ENCODE peak calls at places on chromosomes 3 and 15, in six cellular contexts. Z is lower leg skin, G is HFFc6, I is DMS153, A is cardiac muscle cell, P is H4. K is an unnamed sample.

GRCh38 chr3:139173372-139174108 is 128.8 kb upstream of the PRR23C start:
- DNase-seq in Z (no peak), G (no peak), I (no peak), A (no peak), P (peak), K (no peak)

GRCh38 chr3:185225080-185225479 is 28.8 kb downstream of the EHHADH start:
- DNase-seq in Z (no peak), G (no peak), I (no peak), A (no peak), P (no peak), K (no peak)

GRCh38 chr3:123741058-123741511 is 143.0 kb downstream of the MYLK start:
- DNase-seq in Z (no peak), G (no peak), I (no peak), A (no peak), P (no peak), K (no peak)

GRCh38 chr15:77869021-77869895 is 208.3 kb downstream of the TBC1D2B start:
- DNase-seq in Z (no peak), G (peak), I (no peak), A (no peak), P (no peak), K (no peak)

GRCh38 chr3:111076732-111077131 is 5.1 kb downstream of the NECTIN3 start:
- DNase-seq in Z (no peak), G (no peak), I (no peak), A (no peak), P (no peak), K (no peak)

GRCh38 chr3:159645874-159646273 is 342.8 kb upstream of the IL12A start:
- DNase-seq in Z (no peak), G (no peak), I (no peak), A (no peak), P (no peak), K (no peak)

GRCh38 chr15:101025896-101026631 is 106.9 kb downstream of the LRRK1 start:
- DNase-seq in Z (peak), G (no peak), I (no peak), A (no peak), P (no peak), K (no peak)

GRCh38 chr3:94246136-94246535 is 183.3 kb downstream of the NSUN3 start:
- DNase-seq in Z (no peak), G (no peak), I (no peak), A (peak), P (no peak), K (no peak)

GRCh38 chr3:41688595-41689380 is 273.1 kb downstream of the ULK4 start:
- DNase-seq in Z (no peak), G (peak), I (no peak), A (peak), P (peak), K (peak)

GRCh38 chr3:72446406-72447058 is 401.7 kb downstream of the SHQ1 start:
- DNase-seq in Z (peak), G (peak), I (no peak), A (no peak), P (peak), K (peak)

K was measured in LNCaP clone FGC.